ENCODE peak calls at places on chromosomes 16 and 17, in four cellular contexts. One of them, this sample, is unnamed.

GRCh38 chr16:86484240-86484639 is 26.1 kb upstream of the FOXF1 start:
- DNase-seq in C1 segment of cervical spinal cord: no peak
- DNase-seq in neural crest cell: no peak
- DNase-seq in cardiac septum: no peak
- DNase-seq in this sample: no peak

GRCh38 chr17:62703776-62704380 is 76.4 kb downstream of the MRC2 start:
- DNase-seq in C1 segment of cervical spinal cord: peak; percentile 37
- DNase-seq in neural crest cell: peak; percentile 83
- DNase-seq in cardiac septum: peak; percentile 92
- DNase-seq in this sample: peak; percentile 94

GRCh38 chr17:29789186-29790170 is 140.6 kb downstream of the SSH2 start:
- DNase-seq in C1 segment of cervical spinal cord: no peak
- DNase-seq in neural crest cell: no peak
- DNase-seq in cardiac septum: no peak
- DNase-seq in this sample: no peak

GRCh38 chr16:53071748-53072301 is 17.0 kb downstream of the CHD9 start:
- DNase-seq in C1 segment of cervical spinal cord: no peak
- DNase-seq in neural crest cell: no peak
- DNase-seq in cardiac septum: peak; percentile 84
- DNase-seq in this sample: peak; percentile 12

GRCh38 chr17:44830359-44831269 is 527 bp upstream of the GJC1 start:
- DNase-seq in C1 segment of cervical spinal cord: no peak
- DNase-seq in neural crest cell: peak; percentile 44
- DNase-seq in cardiac septum: peak; percentile 67
- DNase-seq in this sample: peak; percentile 89

GRCh38 chr16:12754824-12755543 is 48.7 kb downstream of the CPPED1 start:
- DNase-seq in C1 segment of cervical spinal cord: no peak
- DNase-seq in neural crest cell: no peak
- DNase-seq in cardiac septum: no peak
- DNase-seq in this sample: peak; percentile 35

GRCh38 chr16:399278-400019 is 2.2 kb upstream of the DECR2 start:
- DNase-seq in C1 segment of cervical spinal cord: no peak
- DNase-seq in neural crest cell: no peak
- DNase-seq in cardiac septum: no peak
- DNase-seq in this sample: no peak

GRCh38 chr16:49855822-49856740 is at the start of gene ZNF423:
- DNase-seq in C1 segment of cervical spinal cord: no peak
- DNase-seq in neural crest cell: peak; percentile 43
- DNase-seq in cardiac septum: no peak
- DNase-seq in this sample: no peak

GRCh38 chr16:88116121-88116900 is 165.1 kb downstream of the BANP start:
- DNase-seq in C1 segment of cervical spinal cord: no peak
- DNase-seq in neural crest cell: no peak
- DNase-seq in cardiac septum: no peak
- DNase-seq in this sample: no peak

GRCh38 chr17:77741109-77741508 is 217.4 kb upstream of the TNRC6C start:
- DNase-seq in C1 segment of cervical spinal cord: no peak
- DNase-seq in neural crest cell: no peak
- DNase-seq in cardiac septum: no peak
- DNase-seq in this sample: peak; percentile 74

GRCh38 chr17:59492091-59492451 is 73.3 kb upstream of the DHX40 start:
- DNase-seq in C1 segment of cervical spinal cord: no peak
- DNase-seq in neural crest cell: no peak
- DNase-seq in cardiac septum: no peak
- DNase-seq in this sample: no peak

GRCh38 chr17:67212716-67213417 is 32.1 kb downstream of the HELZ start:
- DNase-seq in C1 segment of cervical spinal cord: no peak
- DNase-seq in neural crest cell: no peak
- DNase-seq in cardiac septum: no peak
- DNase-seq in this sample: no peak

GRCh38 chr16:25481636-25482035 is 210.1 kb upstream of the HS3ST4 start:
- DNase-seq in C1 segment of cervical spinal cord: no peak
- DNase-seq in neural crest cell: no peak
- DNase-seq in cardiac septum: no peak
- DNase-seq in this sample: no peak

GRCh38 chr16:74455213-74455612 is 33.9 kb upstream of the CLEC18B start:
- DNase-seq in C1 segment of cervical spinal cord: no peak
- DNase-seq in neural crest cell: no peak
- DNase-seq in cardiac septum: no peak
- DNase-seq in this sample: peak; percentile 16

GRCh38 chr16:86085795-86086194 is 186.8 kb downstream of the IRF8 start:
- DNase-seq in C1 segment of cervical spinal cord: no peak
- DNase-seq in neural crest cell: no peak
- DNase-seq in cardiac septum: peak; percentile 39
- DNase-seq in this sample: peak; percentile 26